ENCODE peak calls at places on chromosomes 1 and 21, in four cellular contexts. B, Y, I and C are unnamed samples.

GRCh38 chr1:119885903-119886783 is 10.2 kb downstream of the ADAM30 start:
- DNase-seq in B (peak), Y (peak), I (peak), C (no peak)

GRCh38 chr21:37711294-37711844 is 204.9 kb downstream of the KCNJ6 start:
- DNase-seq in B (no peak), Y (no peak), I (no peak), C (no peak)

GRCh38 chr1:63812071-63812700 is 38.4 kb downstream of the ROR1 start:
- DNase-seq in B (no peak), Y (no peak), I (no peak), C (no peak)

GRCh38 chr1:246219508-246220030 is 287.5 kb downstream of the SMYD3 start:
- DNase-seq in B (no peak), Y (no peak), I (peak), C (no peak)

GRCh38 chr1:6130596-6130995 is 49.5 kb downstream of the CHD5 start:
- DNase-seq in B (peak), Y (peak), I (no peak), C (no peak)

GRCh38 chr1:15949453-15950245 is 26.3 kb downstream of the ZBTB17 start:
- DNase-seq in B (peak), Y (peak), I (peak), C (peak)

GRCh38 chr1:208227366-208227765 is 16.8 kb downstream of the PLXNA2 start:
- DNase-seq in B (no peak), Y (no peak), I (no peak), C (no peak)

GRCh38 chr1:7046314-7046713 is 261.1 kb downstream of the CAMTA1 start:
- DNase-seq in B (no peak), Y (no peak), I (peak), C (peak)

GRCh38 chr1:247530785-247531184 is 5.5 kb downstream of the OR2C3 start:
- DNase-seq in B (no peak), Y (peak), I (no peak), C (no peak)

GRCh38 chr1:38217316-38217715 is 170.7 kb upstream of the POU3F1 start:
- DNase-seq in B (no peak), Y (no peak), I (no peak), C (no peak)

GRCh38 chr1:23126801-23127200 is 41.9 kb downstream of the LUZP1 start:
- DNase-seq in B (no peak), Y (no peak), I (peak), C (no peak)

GRCh38 chr1:184299076-184299790 is 87.6 kb upstream of the C1orf21 start:
- DNase-seq in B (no peak), Y (no peak), I (peak), C (peak)

GRCh38 chr1:117780981-117781475 is 148.4 kb downstream of the GDAP2 start:
- DNase-seq in B (no peak), Y (no peak), I (no peak), C (no peak)

GRCh38 chr1:230067871-230068814 is 1.1 kb downstream of the GALNT2 start:
- DNase-seq in B (peak), Y (peak), I (peak), C (no peak)